ENCODE peak calls at places on chromosomes 13 and 19, in ten cellular contexts. One of them, this sample, is unnamed.

GRCh38 chr19:38018694-38019426 is 111.9 kb downstream of the SIPA1L3 start:
- DNase-seq in heart left ventricle: no peak
- DNase-seq in left ventricle myocardium inferior: no peak
- DNase-seq in kidney: no peak
- DNase-seq in cardiac fibroblast: no peak
- DNase-seq in GM10248: no peak
- DNase-seq in hippocampal formation: no peak
- DNase-seq in retina: no peak
- DNase-seq in activated naive CD4-positive, alpha-beta T cell treated with anti-CD3 and anti-CD28 coated beads, Interleukin-2, amount 10 ng/mL, durations not matched to agents 7 days and 5 days: no peak
- DNase-seq in T-helper 22 cell: no peak
- DNase-seq in this sample: no peak

GRCh38 chr19:28632357-28633076 is 580.4 kb downstream of the UQCRFS1 start:
- DNase-seq in hippocampal formation: no peak
- DNase-seq in GM10248: no peak
- DNase-seq in kidney: no peak
- DNase-seq in activated naive CD4-positive, alpha-beta T cell treated with anti-CD3 and anti-CD28 coated beads, Interleukin-2, amount 10 ng/mL, durations not matched to agents 7 days and 5 days: no peak
- DNase-seq in heart left ventricle: no peak
- DNase-seq in left ventricle myocardium inferior: no peak
- DNase-seq in T-helper 22 cell: no peak
- DNase-seq in cardiac fibroblast: no peak
- DNase-seq in retina: no peak
- DNase-seq in this sample: no peak

GRCh38 chr13:39036212-39036611 is 1.7 kb downstream of the PROSER1 start:
- DNase-seq in GM10248: no peak
- DNase-seq in activated naive CD4-positive, alpha-beta T cell treated with anti-CD3 and anti-CD28 coated beads, Interleukin-2, amount 10 ng/mL, durations not matched to agents 7 days and 5 days: peak; percentile 37
- DNase-seq in left ventricle myocardium inferior: no peak
- DNase-seq in hippocampal formation: no peak
- DNase-seq in retina: no peak
- DNase-seq in T-helper 22 cell: no peak
- DNase-seq in kidney: no peak
- DNase-seq in heart left ventricle: no peak
- DNase-seq in cardiac fibroblast: peak; percentile 29
- DNase-seq in this sample: no peak

GRCh38 chr19:49910179-49910578 is 13.5 kb upstream of the IL4I1 start:
- DNase-seq in left ventricle myocardium inferior: no peak
- DNase-seq in hippocampal formation: no peak
- DNase-seq in kidney: no peak
- DNase-seq in heart left ventricle: no peak
- DNase-seq in retina: no peak
- DNase-seq in GM10248: no peak
- DNase-seq in T-helper 22 cell: no peak
- DNase-seq in cardiac fibroblast: no peak
- DNase-seq in activated naive CD4-positive, alpha-beta T cell treated with anti-CD3 and anti-CD28 coated beads, Interleukin-2, amount 10 ng/mL, durations not matched to agents 7 days and 5 days: no peak
- DNase-seq in this sample: no peak

GRCh38 chr13:38398810-38399493 is 49.3 kb downstream of the UFM1 start:
- DNase-seq in activated naive CD4-positive, alpha-beta T cell treated with anti-CD3 and anti-CD28 coated beads, Interleukin-2, amount 10 ng/mL, durations not matched to agents 7 days and 5 days: no peak
- DNase-seq in T-helper 22 cell: no peak
- DNase-seq in GM10248: no peak
- DNase-seq in kidney: no peak
- DNase-seq in cardiac fibroblast: peak; percentile 61
- DNase-seq in heart left ventricle: no peak
- DNase-seq in retina: no peak
- DNase-seq in left ventricle myocardium inferior: no peak
- DNase-seq in hippocampal formation: no peak
- DNase-seq in this sample: no peak

GRCh38 chr13:53112522-53112921 is 83.9 kb downstream of the OLFM4 start:
- DNase-seq in GM10248: no peak
- DNase-seq in cardiac fibroblast: no peak
- DNase-seq in retina: no peak
- DNase-seq in heart left ventricle: no peak
- DNase-seq in left ventricle myocardium inferior: no peak
- DNase-seq in activated naive CD4-positive, alpha-beta T cell treated with anti-CD3 and anti-CD28 coated beads, Interleukin-2, amount 10 ng/mL, durations not matched to agents 7 days and 5 days: no peak
- DNase-seq in kidney: no peak
- DNase-seq in T-helper 22 cell: no peak
- DNase-seq in hippocampal formation: no peak
- DNase-seq in this sample: no peak

GRCh38 chr19:40858109-40858508 is 7.9 kb upstream of the CYP2A6 start:
- DNase-seq in cardiac fibroblast: no peak
- DNase-seq in retina: no peak
- DNase-seq in GM10248: no peak
- DNase-seq in activated naive CD4-positive, alpha-beta T cell treated with anti-CD3 and anti-CD28 coated beads, Interleukin-2, amount 10 ng/mL, durations not matched to agents 7 days and 5 days: no peak
- DNase-seq in heart left ventricle: no peak
- DNase-seq in hippocampal formation: no peak
- DNase-seq in kidney: no peak
- DNase-seq in left ventricle myocardium inferior: no peak
- DNase-seq in T-helper 22 cell: no peak
- DNase-seq in this sample: no peak

GRCh38 chr13:22717036-22717435 is 463.7 kb upstream of the SGCG start:
- DNase-seq in kidney: peak; percentile 25
- DNase-seq in cardiac fibroblast: no peak
- DNase-seq in left ventricle myocardium inferior: no peak
- DNase-seq in heart left ventricle: no peak
- DNase-seq in retina: no peak
- DNase-seq in GM10248: no peak
- DNase-seq in activated naive CD4-positive, alpha-beta T cell treated with anti-CD3 and anti-CD28 coated beads, Interleukin-2, amount 10 ng/mL, durations not matched to agents 7 days and 5 days: no peak
- DNase-seq in hippocampal formation: peak; percentile 30
- DNase-seq in T-helper 22 cell: no peak
- DNase-seq in this sample: peak; percentile 35

GRCh38 chr19:39643591-39643990 is 12.1 kb upstream of the LGALS16 start:
- DNase-seq in kidney: no peak
- DNase-seq in heart left ventricle: no peak
- DNase-seq in cardiac fibroblast: no peak
- DNase-seq in T-helper 22 cell: no peak
- DNase-seq in hippocampal formation: no peak
- DNase-seq in retina: no peak
- DNase-seq in activated naive CD4-positive, alpha-beta T cell treated with anti-CD3 and anti-CD28 coated beads, Interleukin-2, amount 10 ng/mL, durations not matched to agents 7 days and 5 days: no peak
- DNase-seq in GM10248: no peak
- DNase-seq in left ventricle myocardium inferior: no peak
- DNase-seq in this sample: no peak

GRCh38 chr13:19089315-19089714 is 92.3 kb downstream of the TUBA3C start:
- DNase-seq in cardiac fibroblast: no peak
- DNase-seq in heart left ventricle: no peak
- DNase-seq in kidney: no peak
- DNase-seq in hippocampal formation: no peak
- DNase-seq in activated naive CD4-positive, alpha-beta T cell treated with anti-CD3 and anti-CD28 coated beads, Interleukin-2, amount 10 ng/mL, durations not matched to agents 7 days and 5 days: no peak
- DNase-seq in retina: no peak
- DNase-seq in left ventricle myocardium inferior: no peak
- DNase-seq in GM10248: no peak
- DNase-seq in T-helper 22 cell: no peak
- DNase-seq in this sample: peak; percentile 46

GRCh38 chr19:58007285-58007684 is 4.7 kb upstream of the ZNF606 start:
- DNase-seq in heart left ventricle: no peak
- DNase-seq in kidney: no peak
- DNase-seq in T-helper 22 cell: no peak
- DNase-seq in retina: no peak
- DNase-seq in cardiac fibroblast: no peak
- DNase-seq in activated naive CD4-positive, alpha-beta T cell treated with anti-CD3 and anti-CD28 coated beads, Interleukin-2, amount 10 ng/mL, durations not matched to agents 7 days and 5 days: no peak
- DNase-seq in left ventricle myocardium inferior: no peak
- DNase-seq in GM10248: no peak
- DNase-seq in hippocampal formation: no peak
- DNase-seq in this sample: no peak

GRCh38 chr19:33063356-33064116 is 1.2 kb downstream of the RHPN2 start:
- DNase-seq in heart left ventricle: no peak
- DNase-seq in kidney: no peak
- DNase-seq in T-helper 22 cell: no peak
- DNase-seq in cardiac fibroblast: peak; percentile 43
- DNase-seq in retina: peak; percentile 38
- DNase-seq in GM10248: no peak
- DNase-seq in left ventricle myocardium inferior: no peak
- DNase-seq in activated naive CD4-positive, alpha-beta T cell treated with anti-CD3 and anti-CD28 coated beads, Interleukin-2, amount 10 ng/mL, durations not matched to agents 7 days and 5 days: no peak
- DNase-seq in hippocampal formation: no peak
- DNase-seq in this sample: no peak

This sample was measured in testis.